ENCODE peak calls at places on chromosomes 3 and 15, in five cellular contexts. One of them, this sample, is unnamed.

GRCh38 chr3:66938338-66938963 is 59.7 kb upstream of the KBTBD8 start:
- DNase-seq in heart right ventricle: peak; percentile 17
- DNase-seq in ovary: peak; percentile 14
- DNase-seq in naive thymus-derived CD4-positive, alpha-beta T cell: peak; percentile 10
- DNase-seq in adrenal gland: peak; percentile 25
- DNase-seq in this sample: no peak

GRCh38 chr15:55742498-55742926 is 440 bp downstream of the PRTG start:
- DNase-seq in heart right ventricle: peak; percentile 38
- DNase-seq in ovary: peak; percentile 52
- DNase-seq in adrenal gland: peak; percentile 35
- DNase-seq in naive thymus-derived CD4-positive, alpha-beta T cell: no peak
- DNase-seq in this sample: no peak

GRCh38 chr3:193851941-193852674 is 259.1 kb downstream of the OPA1 start:
- DNase-seq in adrenal gland: no peak
- DNase-seq in naive thymus-derived CD4-positive, alpha-beta T cell: no peak
- DNase-seq in heart right ventricle: no peak
- DNase-seq in ovary: no peak
- DNase-seq in this sample: peak; percentile 71

GRCh38 chr15:74207652-74208440 is 5.3 kb upstream of the STRA6 start:
- DNase-seq in adrenal gland: no peak
- DNase-seq in naive thymus-derived CD4-positive, alpha-beta T cell: no peak
- DNase-seq in heart right ventricle: no peak
- DNase-seq in ovary: no peak
- DNase-seq in this sample: no peak

GRCh38 chr15:49145651-49146609 is 9.5 kb downstream of the COPS2 start:
- DNase-seq in naive thymus-derived CD4-positive, alpha-beta T cell: no peak
- DNase-seq in adrenal gland: no peak
- DNase-seq in heart right ventricle: peak; percentile 26
- DNase-seq in ovary: no peak
- DNase-seq in this sample: no peak

GRCh38 chr3:192011137-192011536 is 550.2 kb downstream of the PYDC2 start:
- DNase-seq in adrenal gland: no peak
- DNase-seq in ovary: no peak
- DNase-seq in naive thymus-derived CD4-positive, alpha-beta T cell: no peak
- DNase-seq in heart right ventricle: no peak
- DNase-seq in this sample: no peak

GRCh38 chr3:25064681-25065080 is 363.4 kb upstream of the RARB start:
- DNase-seq in heart right ventricle: no peak
- DNase-seq in adrenal gland: no peak
- DNase-seq in ovary: no peak
- DNase-seq in naive thymus-derived CD4-positive, alpha-beta T cell: no peak
- DNase-seq in this sample: no peak

GRCh38 chr3:148092624-148093194 is 605.0 kb upstream of the AGTR1 start:
- DNase-seq in heart right ventricle: no peak
- DNase-seq in naive thymus-derived CD4-positive, alpha-beta T cell: no peak
- DNase-seq in ovary: no peak
- DNase-seq in adrenal gland: no peak
- DNase-seq in this sample: no peak

GRCh38 chr3:15081960-15082664 is 16.8 kb downstream of the RBSN start:
- DNase-seq in adrenal gland: peak; percentile 66
- DNase-seq in heart right ventricle: no peak
- DNase-seq in naive thymus-derived CD4-positive, alpha-beta T cell: no peak
- DNase-seq in ovary: no peak
- DNase-seq in this sample: no peak

GRCh38 chr15:79184465-79184892 is 93.9 kb upstream of the RASGRF1 start:
- DNase-seq in adrenal gland: peak; percentile 78
- DNase-seq in ovary: peak; percentile 80
- DNase-seq in heart right ventricle: peak; percentile 75
- DNase-seq in naive thymus-derived CD4-positive, alpha-beta T cell: peak; percentile 19
- DNase-seq in this sample: peak; percentile 81

GRCh38 chr15:28003302-28004037 is 95.6 kb downstream of the OCA2 start:
- DNase-seq in heart right ventricle: no peak
- DNase-seq in ovary: no peak
- DNase-seq in naive thymus-derived CD4-positive, alpha-beta T cell: no peak
- DNase-seq in adrenal gland: no peak
- DNase-seq in this sample: no peak

GRCh38 chr3:50516048-50516871 is 12.8 kb upstream of the CACNA2D2 start:
- DNase-seq in heart right ventricle: peak; percentile 74
- DNase-seq in naive thymus-derived CD4-positive, alpha-beta T cell: no peak
- DNase-seq in adrenal gland: peak; percentile 21
- DNase-seq in ovary: peak; percentile 56
- DNase-seq in this sample: peak; percentile 71

GRCh38 chr3:169760479-169760878 is 4.4 kb downstream of the TERC start:
- DNase-seq in heart right ventricle: no peak
- DNase-seq in ovary: no peak
- DNase-seq in adrenal gland: no peak
- DNase-seq in naive thymus-derived CD4-positive, alpha-beta T cell: no peak
- DNase-seq in this sample: no peak

GRCh38 chr3:37492977-37493471 is 318.6 kb upstream of the LRRFIP2 start:
- DNase-seq in adrenal gland: no peak
- DNase-seq in heart right ventricle: peak; percentile 43
- DNase-seq in naive thymus-derived CD4-positive, alpha-beta T cell: no peak
- DNase-seq in ovary: no peak
- DNase-seq in this sample: peak; percentile 58

GRCh38 chr3:20236603-20237002 is 50.6 kb upstream of the SGO1 start:
- DNase-seq in ovary: no peak
- DNase-seq in naive thymus-derived CD4-positive, alpha-beta T cell: no peak
- DNase-seq in heart right ventricle: no peak
- DNase-seq in adrenal gland: no peak
- DNase-seq in this sample: no peak

GRCh38 chr3:155807823-155808222 is 1.7 kb upstream of the C3orf33 start:
- DNase-seq in adrenal gland: no peak
- DNase-seq in ovary: no peak
- DNase-seq in heart right ventricle: peak; percentile 16
- DNase-seq in naive thymus-derived CD4-positive, alpha-beta T cell: no peak
- DNase-seq in this sample: no peak

GRCh38 chr3:13104511-13104910 is 31.3 kb upstream of the IQSEC1 start:
- DNase-seq in heart right ventricle: no peak
- DNase-seq in ovary: no peak
- DNase-seq in naive thymus-derived CD4-positive, alpha-beta T cell: no peak
- DNase-seq in adrenal gland: peak; percentile 5
- DNase-seq in this sample: no peak

GRCh38 chr15:73571346-73571745 is 61.8 kb downstream of the NPTN start:
- DNase-seq in heart right ventricle: no peak
- DNase-seq in naive thymus-derived CD4-positive, alpha-beta T cell: no peak
- DNase-seq in ovary: no peak
- DNase-seq in adrenal gland: no peak
- DNase-seq in this sample: no peak

GRCh38 chr3:26624209-26624775 is 1.7 kb downstream of the LRRC3B start:
- DNase-seq in naive thymus-derived CD4-positive, alpha-beta T cell: no peak
- DNase-seq in ovary: no peak
- DNase-seq in heart right ventricle: no peak
- DNase-seq in adrenal gland: no peak
- DNase-seq in this sample: no peak

GRCh38 chr3:66177026-66177425 is 43.8 kb upstream of the SLC25A26 start:
- DNase-seq in adrenal gland: no peak
- DNase-seq in ovary: no peak
- DNase-seq in naive thymus-derived CD4-positive, alpha-beta T cell: no peak
- DNase-seq in heart right ventricle: peak; percentile 39
- DNase-seq in this sample: no peak

GRCh38 chr3:191051037-191051436 is 148.0 kb upstream of the OSTN start:
- DNase-seq in naive thymus-derived CD4-positive, alpha-beta T cell: no peak
- DNase-seq in heart right ventricle: no peak
- DNase-seq in ovary: no peak
- DNase-seq in adrenal gland: no peak
- DNase-seq in this sample: no peak

GRCh38 chr3:32421991-32422859 is 30.6 kb downstream of the CMTM7 start:
- DNase-seq in heart right ventricle: peak; percentile 85
- DNase-seq in ovary: peak; percentile 69
- DNase-seq in naive thymus-derived CD4-positive, alpha-beta T cell: no peak
- DNase-seq in adrenal gland: peak; percentile 93
- DNase-seq in this sample: peak; percentile 96

GRCh38 chr15:45585069-45585468 is 2.1 kb upstream of the BLOC1S6 start:
- DNase-seq in naive thymus-derived CD4-positive, alpha-beta T cell: no peak
- DNase-seq in ovary: no peak
- DNase-seq in adrenal gland: no peak
- DNase-seq in heart right ventricle: no peak
- DNase-seq in this sample: no peak

GRCh38 chr15:41698779-41699178 is 38.6 kb downstream of the MGA start:
- DNase-seq in heart right ventricle: no peak
- DNase-seq in adrenal gland: no peak
- DNase-seq in ovary: no peak
- DNase-seq in naive thymus-derived CD4-positive, alpha-beta T cell: no peak
- DNase-seq in this sample: no peak

GRCh38 chr3:15905041-15905440 is 107.3 kb upstream of the ANKRD28 start:
- DNase-seq in naive thymus-derived CD4-positive, alpha-beta T cell: no peak
- DNase-seq in heart right ventricle: no peak
- DNase-seq in ovary: no peak
- DNase-seq in adrenal gland: no peak
- DNase-seq in this sample: no peak

GRCh38 chr3:105662326-105662725 is 206.5 kb downstream of the CBLB start:
- DNase-seq in ovary: no peak
- DNase-seq in naive thymus-derived CD4-positive, alpha-beta T cell: no peak
- DNase-seq in adrenal gland: no peak
- DNase-seq in heart right ventricle: no peak
- DNase-seq in this sample: no peak

GRCh38 chr15:77292924-77293558 is 126.9 kb downstream of the PEAK1 start:
- DNase-seq in naive thymus-derived CD4-positive, alpha-beta T cell: no peak
- DNase-seq in ovary: no peak
- DNase-seq in adrenal gland: no peak
- DNase-seq in heart right ventricle: no peak
- DNase-seq in this sample: no peak

GRCh38 chr15:77291107-77291506 is 128.8 kb downstream of the PEAK1 start:
- DNase-seq in ovary: no peak
- DNase-seq in naive thymus-derived CD4-positive, alpha-beta T cell: no peak
- DNase-seq in adrenal gland: no peak
- DNase-seq in heart right ventricle: no peak
- DNase-seq in this sample: no peak

GRCh38 chr15:77296773-77297337 is 123.0 kb downstream of the PEAK1 start:
- DNase-seq in naive thymus-derived CD4-positive, alpha-beta T cell: no peak
- DNase-seq in heart right ventricle: no peak
- DNase-seq in ovary: no peak
- DNase-seq in adrenal gland: no peak
- DNase-seq in this sample: no peak

GRCh38 chr15:77295446-77295845 is 124.5 kb downstream of the PEAK1 start:
- DNase-seq in heart right ventricle: no peak
- DNase-seq in ovary: no peak
- DNase-seq in naive thymus-derived CD4-positive, alpha-beta T cell: no peak
- DNase-seq in adrenal gland: no peak
- DNase-seq in this sample: no peak
- H3K27ac ChIP-seq in heart right ventricle: no peak overlapping the region
- H3K27ac ChIP-seq in ovary: no peak overlapping the region
- H3K27ac ChIP-seq in naive thymus-derived CD4-positive, alpha-beta T cell: no peak overlapping the region
- H3K27ac ChIP-seq in adrenal gland: no peak overlapping the region
- H3K27ac ChIP-seq in this sample: no peak overlapping the region

GRCh38 chr3:56205406-56205805 is 262.9 kb downstream of the ERC2 start:
- DNase-seq in adrenal gland: no peak
- DNase-seq in heart right ventricle: no peak
- DNase-seq in ovary: no peak
- DNase-seq in naive thymus-derived CD4-positive, alpha-beta T cell: no peak
- DNase-seq in this sample: no peak
- H3K4me1 ChIP-seq in adrenal gland: no peaks in the 10 kb centered on the region
- H3K4me1 ChIP-seq in heart right ventricle: no peaks in the 10 kb centered on the region
- H3K4me1 ChIP-seq in ovary: no peaks in the 10 kb centered on the region
- H3K4me1 ChIP-seq in naive thymus-derived CD4-positive, alpha-beta T cell: no peaks in the 10 kb centered on the region
- H3K4me1 ChIP-seq in this sample: no peaks in the 10 kb centered on the region

GRCh38 chr15:96431787-96432186 is 101.3 kb downstream of the NR2F2 start:
- DNase-seq in ovary: no peak
- DNase-seq in naive thymus-derived CD4-positive, alpha-beta T cell: no peak
- DNase-seq in heart right ventricle: no peak
- DNase-seq in adrenal gland: no peak
- DNase-seq in this sample: no peak
- H3K4me3 ChIP-seq in ovary: no peak overlapping the region
- H3K4me3 ChIP-seq in naive thymus-derived CD4-positive, alpha-beta T cell: no peak overlapping the region
- H3K4me3 ChIP-seq in heart right ventricle: no peak overlapping the region
- H3K4me3 ChIP-seq in adrenal gland: no peak overlapping the region
- H3K4me3 ChIP-seq in this sample: no peak overlapping the region

DNA sequence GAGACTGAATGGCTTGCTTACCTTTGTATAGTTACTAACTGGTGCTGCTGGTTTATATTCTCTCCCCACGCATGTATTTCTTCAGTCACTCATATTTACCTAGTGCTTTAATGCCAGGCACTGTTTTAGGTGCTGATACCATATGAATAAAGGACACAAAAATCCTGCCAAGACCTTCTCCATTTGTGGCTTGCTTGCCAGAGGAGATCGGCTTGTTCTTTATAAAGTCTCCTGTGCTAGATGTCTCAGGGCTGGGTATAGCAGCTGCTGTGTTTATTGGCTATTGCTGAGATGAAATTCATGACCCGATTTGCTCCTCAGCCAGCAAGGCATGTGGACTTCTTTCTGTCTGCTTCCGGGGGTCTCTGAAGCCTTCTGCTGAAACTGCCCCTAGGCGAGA is 46.5 kb downstream of the ST6GAL1 start:
- DNase-seq in ovary: no peak
- DNase-seq in adrenal gland: no peak
- DNase-seq in heart right ventricle: no peak
- DNase-seq in naive thymus-derived CD4-positive, alpha-beta T cell: no peak
- DNase-seq in this sample: no peak
- H3K27ac ChIP-seq in ovary: peak overlapping the region; percentile 56
- H3K27ac ChIP-seq in adrenal gland: no peak overlapping the region
- H3K27ac ChIP-seq in heart right ventricle: peak overlapping the region; percentile 87
- H3K27ac ChIP-seq in naive thymus-derived CD4-positive, alpha-beta T cell: no peak overlapping the region
- H3K27ac ChIP-seq in this sample: peak overlapping the region; percentile 96

GRCh38 chr3:46496745-46497555 is 826 bp upstream of the RTP3 start:
- DNase-seq in heart right ventricle: no peak
- DNase-seq in naive thymus-derived CD4-positive, alpha-beta T cell: peak; percentile 24
- DNase-seq in ovary: no peak
- DNase-seq in adrenal gland: no peak
- DNase-seq in this sample: no peak
- H3K4me1 ChIP-seq in heart right ventricle: peaks cover 5% of the 10 kb centered on the region
- H3K4me1 ChIP-seq in naive thymus-derived CD4-positive, alpha-beta T cell: peaks cover 5% of the 10 kb centered on the region
- H3K4me1 ChIP-seq in ovary: no peaks in the 10 kb centered on the region
- H3K4me1 ChIP-seq in adrenal gland: no peaks in the 10 kb centered on the region
- H3K4me1 ChIP-seq in this sample: no peaks in the 10 kb centered on the region

GRCh38 chr3:151541184-151541583 is 80.3 kb upstream of the IGSF10 start:
- DNase-seq in adrenal gland: no peak
- DNase-seq in naive thymus-derived CD4-positive, alpha-beta T cell: no peak
- DNase-seq in ovary: no peak
- DNase-seq in heart right ventricle: no peak
- DNase-seq in this sample: no peak

GRCh38 chr3:151539599-151539998 is 78.7 kb upstream of the IGSF10 start:
- DNase-seq in heart right ventricle: no peak
- DNase-seq in adrenal gland: no peak
- DNase-seq in ovary: no peak
- DNase-seq in naive thymus-derived CD4-positive, alpha-beta T cell: no peak
- DNase-seq in this sample: no peak

GRCh38 chr3:151538706-151539403 is 78.0 kb upstream of the IGSF10 start:
- DNase-seq in heart right ventricle: peak; percentile 10
- DNase-seq in ovary: peak; percentile 72
- DNase-seq in adrenal gland: no peak
- DNase-seq in naive thymus-derived CD4-positive, alpha-beta T cell: no peak
- DNase-seq in this sample: peak; percentile 26

GRCh38 chr3:151537751-151538150 is 76.9 kb upstream of the IGSF10 start:
- DNase-seq in naive thymus-derived CD4-positive, alpha-beta T cell: no peak
- DNase-seq in heart right ventricle: no peak
- DNase-seq in ovary: no peak
- DNase-seq in adrenal gland: no peak
- DNase-seq in this sample: no peak
- H3K4me3 ChIP-seq in naive thymus-derived CD4-positive, alpha-beta T cell: no peak overlapping the region
- H3K4me3 ChIP-seq in heart right ventricle: no peak overlapping the region
- H3K4me3 ChIP-seq in ovary: peak overlapping the region; percentile 15
- H3K4me3 ChIP-seq in adrenal gland: no peak overlapping the region
- H3K4me3 ChIP-seq in this sample: no peak overlapping the region

This sample was measured in right cardiac atrium.